ENCODE peak calls at places on chromosomes 4 and X, in eight cellular contexts. P is DMS53, H is GM18507, V is NCI-H774, W is foreskin fibroblast, N is activated T-cell treated with anti-CD3 and anti-CD28 coated beads for 1 hour, E is germinal center, K is skeletal muscle cell. B is an unnamed sample.

GRCh38 chr4:152776352-152776751 is 3.2 kb downstream of the TIGD4 start:
- DNase-seq in E (no peak), W (no peak), K (no peak), P (no peak), N (no peak), H (no peak), V (no peak), B (no peak)

GRCh38 chr4:186078977-186079697 is 10.2 kb downstream of the TLR3 start:
- DNase-seq in P (no peak), N (no peak), E (no peak), V (no peak), H (no peak), W (no peak), K (no peak), B (no peak)

GRCh38 chr4:32440391-32440790 is 1720.2 kb downstream of the PCDH7 start:
- DNase-seq in W (no peak), V (no peak), K (no peak), H (no peak), P (no peak), E (no peak), N (no peak), B (peak; percentile 89)

GRCh38 chr4:133385161-133385954 is 236.3 kb downstream of the PCDH10 start:
- DNase-seq in P (no peak), E (no peak), H (no peak), W (no peak), V (no peak), N (no peak), K (no peak), B (no peak)

GRCh38 chr4:112083587-112084347 is 61.5 kb upstream of the FAM241A start:
- DNase-seq in N (no peak), K (no peak), W (no peak), P (peak; percentile 9), E (no peak), H (no peak), V (no peak), B (no peak)

GRCh38 chr4:99458911-99459447 is 23.8 kb upstream of the ADH7 start:
- DNase-seq in N (no peak), W (no peak), H (no peak), K (no peak), E (no peak), P (no peak), V (no peak), B (no peak)

GRCh38 chr4:186472948-186473347 is 82.4 kb downstream of the MTNR1A start:
- DNase-seq in V (no peak), P (peak; percentile 48), W (peak; percentile 9), N (no peak), E (no peak), K (peak; percentile 12), H (no peak), B (no peak)

GRCh38 chr4:124863039-124863545 is 150.6 kb upstream of the ANKRD50 start:
- DNase-seq in N (no peak), W (no peak), H (no peak), V (no peak), P (no peak), K (peak; percentile 19), E (no peak), B (no peak)

GRCh38 chr4:6873792-6874461 is 35.7 kb upstream of the TBC1D14 start:
- DNase-seq in N (peak; percentile 78), E (peak; percentile 57), V (peak; percentile 24), W (no peak), K (no peak), P (peak; percentile 85), H (peak; percentile 38), B (peak; percentile 14)

GRCh38 chrX:36909584-36909983 is 98.6 kb upstream of the FAM47C start:
- DNase-seq in V (no peak), E (no peak), W (no peak), K (no peak), H (no peak), N (no peak), P (no peak), B (peak; percentile 24)

GRCh38 chr4:184417802-184418511 is 56.4 kb downstream of the IRF2 start:
- DNase-seq in E (no peak), H (peak; percentile 33), N (no peak), P (peak; percentile 46), V (no peak), K (peak; percentile 77), W (peak; percentile 80), B (no peak)

GRCh38 chrX:25048176-25048575 is 32.4 kb upstream of the ARX start:
- DNase-seq in E (no peak), W (no peak), V (no peak), K (no peak), N (no peak), H (no peak), P (no peak), B (no peak)

B was measured in retinal pigment epithelial cell.